ENCODE peak calls at places on chromosome 14, in eight cellular contexts. G is mammary epithelial cell; U is CD8-positive, alpha-beta memory T cell; C is right cardiac atrium; V is neural progenitor cell; O is AG04450; R is GM23338; T is dorsolateral prefrontal cortex. A is an unnamed sample.

GRCh38 chr14:98167702-98168101 is 1104.3 kb downstream of the BCL11B start:
- DNase-seq in C (no peak), R (no peak), O (no peak), V (no peak), T (no peak), U (peak; percentile 54), G (no peak), A (no peak)

GRCh38 chr14:93301821-93302447 is 30.9 kb downstream of the BTBD7 start:
- DNase-seq in G (peak; percentile 52), C (no peak), T (no peak), U (no peak), V (peak; percentile 13), O (no peak), R (peak; percentile 49), A (no peak)

GRCh38 chr14:100317897-100318808 is 5.0 kb upstream of the SLC25A47 start:
- DNase-seq in U (peak; percentile 76), V (peak; percentile 80), T (no peak), G (no peak), R (peak; percentile 90), O (no peak), C (peak; percentile 82), A (peak; percentile 87)

GRCh38 chr14:52121441-52121840 is 52.6 kb upstream of the NID2 start:
- DNase-seq in T (no peak), C (no peak), U (no peak), V (no peak), G (no peak), O (no peak), R (no peak), A (no peak)

GRCh38 chr14:100236873-100237272 is 2.1 kb upstream of the YY1 start:
- DNase-seq in T (no peak), R (no peak), U (no peak), V (no peak), G (no peak), O (no peak), C (no peak), A (no peak)

GRCh38 chr14:99324291-99324690 is 52.3 kb upstream of the BCL11B start:
- DNase-seq in G (no peak), C (no peak), T (no peak), V (no peak), R (no peak), O (no peak), U (no peak), A (no peak)

GRCh38 chr14:35814371-35815005 is 5.4 kb upstream of the RALGAPA1 start:
- DNase-seq in R (peak; percentile 87), C (no peak), G (peak; percentile 23), V (peak; percentile 79), T (peak; percentile 49), O (no peak), U (peak; percentile 83), A (no peak)

GRCh38 chr14:22276913-22277816 is 311.9 kb downstream of the DAD1 start:
- DNase-seq in O (no peak), G (no peak), R (peak; percentile 57), U (no peak), C (no peak), V (peak; percentile 34), T (no peak), A (no peak)

GRCh38 chr14:51954657-51955056 is 34.7 kb upstream of the RTRAF start:
- DNase-seq in T (no peak), R (peak; percentile 42), O (no peak), U (no peak), G (no peak), V (no peak), C (no peak), A (no peak)

GRCh38 chr14:24162083-24162482 is 1.0 kb downstream of the IRF9 start:
- DNase-seq in O (no peak), V (no peak), U (no peak), T (peak; percentile 30), G (no peak), C (no peak), R (no peak), A (peak; percentile 61)

GRCh38 chr14:98766818-98767217 is 505.2 kb downstream of the BCL11B start:
- DNase-seq in T (no peak), G (peak; percentile 25), C (no peak), U (no peak), O (no peak), V (no peak), R (no peak), A (no peak)

GRCh38 chr14:56899829-56900228 is 89.5 kb upstream of the OTX2 start:
- DNase-seq in C (no peak), T (no peak), G (no peak), R (peak; percentile 82), O (no peak), U (no peak), V (peak; percentile 58), A (no peak)

GRCh38 chr14:100486025-100486828 is 101.0 kb downstream of the BEGAIN start:
- DNase-seq in T (peak; percentile 52), V (peak; percentile 93), G (peak; percentile 39), R (peak; percentile 94), U (peak; percentile 71), O (peak; percentile 48), C (peak; percentile 65), A (no peak)

GRCh38 chr14:38866461-38866860 is 236.6 kb downstream of the SEC23A start:
- DNase-seq in V (no peak), U (no peak), O (no peak), G (no peak), R (no peak), T (no peak), C (no peak), A (no peak)

DNA sequence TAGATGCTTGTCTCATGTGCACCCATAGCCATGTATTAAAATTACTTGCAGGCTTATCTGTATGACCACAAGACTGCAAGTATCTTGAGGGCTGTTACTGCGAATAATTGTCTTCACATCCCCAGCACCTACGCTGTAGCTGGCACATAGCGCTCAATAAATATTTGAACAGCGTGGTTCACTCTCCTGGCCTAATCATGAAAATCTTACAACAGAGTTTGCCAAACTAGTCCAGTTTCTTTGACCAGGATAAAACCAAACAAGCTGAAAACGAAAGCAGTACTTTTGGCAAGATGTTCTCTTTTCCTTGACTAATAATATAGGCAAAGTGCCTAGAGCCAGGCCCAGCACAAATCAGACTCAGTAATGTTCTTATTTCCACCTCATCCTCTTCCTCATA is 106.7 kb downstream of the RPS29 start:
- DNase-seq in O (no peak), R (no peak), T (no peak), V (no peak), G (no peak), C (no peak), U (no peak), A (no peak)
- H3K27ac ChIP-seq in O (no peak overlapping the region), R (no peak overlapping the region), T (no peak overlapping the region), V (no peak overlapping the region), G (no peak overlapping the region), C (no peak overlapping the region), U (no peak overlapping the region), A (no peak overlapping the region)

GRCh38 chr14:59429798-59430197 is 35.4 kb downstream of the GPR135 start:
- DNase-seq in T (no peak), V (no peak), O (no peak), U (no peak), G (no peak), R (no peak), C (no peak), A (no peak)
- H3K27ac ChIP-seq in T (no peak overlapping the region), V (no peak overlapping the region), O (no peak overlapping the region), U (no peak overlapping the region), G (no peak overlapping the region), R (no peak overlapping the region), C (no peak overlapping the region), A (no peak overlapping the region)

DNA sequence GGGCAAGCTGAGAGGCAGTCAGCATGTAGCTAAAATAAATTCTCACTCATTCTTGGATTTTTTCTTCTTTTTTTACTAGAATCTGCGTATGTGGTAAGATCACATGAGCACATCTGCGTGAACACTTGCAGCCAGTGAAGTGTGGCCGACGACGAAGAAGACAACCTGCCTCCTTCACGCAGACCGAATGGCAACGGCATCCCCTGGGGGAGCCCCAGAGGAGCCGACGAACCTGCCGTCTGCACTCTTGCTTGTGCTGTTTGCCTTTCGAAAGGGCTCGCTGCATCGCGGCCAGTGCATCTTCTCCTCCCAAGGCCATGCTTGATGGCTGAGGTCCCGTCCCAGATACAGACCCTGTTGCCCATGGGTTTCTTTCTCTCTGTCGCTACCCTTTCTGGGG is 113.8 kb downstream of the KCNK10 start:
- DNase-seq in U (no peak), V (no peak), O (no peak), G (no peak), T (no peak), C (no peak), R (no peak), A (peak; percentile 64)
- H3K27ac ChIP-seq in U (no peak overlapping the region), V (no peak overlapping the region), O (no peak overlapping the region), G (no peak overlapping the region), T (no peak overlapping the region), C (no peak overlapping the region), R (no peak overlapping the region), A (no peak overlapping the region)

GRCh38 chr14:104419865-104420458 is 159.6 kb upstream of the C14orf180 start:
- DNase-seq in R (no peak), G (no peak), T (no peak), V (no peak), C (no peak), O (no peak), U (no peak), A (no peak)
- H3K27ac ChIP-seq in R (no peak overlapping the region), G (no peak overlapping the region), T (no peak overlapping the region), V (peak overlapping the region; percentile 56), C (no peak overlapping the region), O (no peak overlapping the region), U (no peak overlapping the region), A (no peak overlapping the region)

DNA sequence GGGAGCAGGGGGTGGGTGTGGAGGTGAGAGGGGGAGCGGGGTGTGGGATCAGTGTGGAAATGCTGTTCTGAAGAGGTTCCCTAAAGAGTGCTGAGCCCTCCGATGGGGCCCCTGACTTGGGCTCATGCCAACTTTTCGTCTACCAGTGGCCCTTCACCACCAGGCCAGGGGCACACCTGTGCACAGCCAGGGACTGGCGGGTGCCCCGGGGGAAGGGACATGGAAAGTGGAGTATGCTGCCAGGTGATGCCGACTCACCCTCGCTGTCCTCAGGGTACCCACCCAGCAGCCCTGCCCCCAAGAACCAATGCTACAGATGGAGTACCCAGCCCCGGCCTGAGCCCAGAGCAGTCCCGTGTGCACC is 26.2 kb downstream of the AMN start:
- DNase-seq in R (no peak), T (no peak), V (no peak), C (no peak), U (no peak), O (no peak), G (no peak), A (peak; percentile 59)
- H3K27ac ChIP-seq in R (no peak overlapping the region), T (peak overlapping the region; percentile 94), V (no peak overlapping the region), C (no peak overlapping the region), U (no peak overlapping the region), O (no peak overlapping the region), G (no peak overlapping the region), A (no peak overlapping the region)

GRCh38 chr14:73726025-73726961 is 12.1 kb upstream of the PNMA1 start:
- DNase-seq in C (peak; percentile 30), R (no peak), O (no peak), U (no peak), G (no peak), T (no peak), V (no peak), A (no peak)
- H3K27ac ChIP-seq in C (peak overlapping the region; percentile 37), R (no peak overlapping the region), O (peak overlapping the region; percentile 39), U (peak overlapping the region; percentile 35), G (no peak overlapping the region), T (no peak overlapping the region), V (no peak overlapping the region), A (peak overlapping the region; percentile 65)